ENCODE peak calls at places on chromosomes 16 and 17, in four cellular contexts. F, P, U and H are unnamed samples.

GRCh38 chr16:20073203-20074088 is at the start of gene GPR139:
- DNase-seq in F (peak; percentile 70), P (no peak), U (no peak), H (no peak)

GRCh38 chr17:81436294-81436849 is 41.1 kb downstream of the BAHCC1 start:
- DNase-seq in F (peak; percentile 59), P (no peak), U (no peak), H (no peak)

GRCh38 chr16:47728229-47728628 is 267.1 kb downstream of the PHKB start:
- DNase-seq in F (no peak), P (no peak), U (no peak), H (no peak)

GRCh38 chr16:13957197-13958078 is 37.5 kb downstream of the ERCC4 start:
- DNase-seq in F (peak; percentile 28), P (peak; percentile 97), U (peak; percentile 86), H (no peak)

GRCh38 chr17:2050246-2050866 is 4.5 kb upstream of the HIC1 start:
- DNase-seq in F (peak; percentile 88), P (no peak), U (peak; percentile 51), H (no peak)

GRCh38 chr16:31105677-31106213 is 2.4 kb upstream of the BCKDK start:
- DNase-seq in F (peak; percentile 75), P (no peak), U (no peak), H (peak; percentile 60)

GRCh38 chr16:2196162-2196980 is at the start of gene CASKIN1:
- DNase-seq in F (peak; percentile 81), P (no peak), U (no peak), H (no peak)

GRCh38 chr16:27313422-27314160 is at the start of gene IL4R:
- DNase-seq in F (peak; percentile 73), P (peak; percentile 69), U (peak; percentile 22), H (no peak)

GRCh38 chr16:88678224-88678979 is 7.9 kb downstream of the SNAI3 start:
- DNase-seq in F (no peak), P (no peak), U (no peak), H (no peak)

GRCh38 chr16:4800290-4801041 is 2.0 kb downstream of the ROGDI start:
- DNase-seq in F (no peak), P (no peak), U (no peak), H (no peak)

GRCh38 chr17:35314415-35315216 is 58.8 kb downstream of the SLFN11 start:
- DNase-seq in F (no peak), P (no peak), U (no peak), H (no peak)

GRCh38 chr17:35312346-35312745 is 61.1 kb downstream of the SLFN11 start:
- DNase-seq in F (no peak), P (no peak), U (no peak), H (no peak)

GRCh38 chr17:35313875-35314409 is 59.5 kb downstream of the SLFN11 start:
- DNase-seq in F (no peak), P (no peak), U (no peak), H (no peak)

GRCh38 chr17:35315283-35315682 is 58.1 kb downstream of the SLFN11 start:
- DNase-seq in F (no peak), P (peak; percentile 87), U (no peak), H (no peak)

DNA sequence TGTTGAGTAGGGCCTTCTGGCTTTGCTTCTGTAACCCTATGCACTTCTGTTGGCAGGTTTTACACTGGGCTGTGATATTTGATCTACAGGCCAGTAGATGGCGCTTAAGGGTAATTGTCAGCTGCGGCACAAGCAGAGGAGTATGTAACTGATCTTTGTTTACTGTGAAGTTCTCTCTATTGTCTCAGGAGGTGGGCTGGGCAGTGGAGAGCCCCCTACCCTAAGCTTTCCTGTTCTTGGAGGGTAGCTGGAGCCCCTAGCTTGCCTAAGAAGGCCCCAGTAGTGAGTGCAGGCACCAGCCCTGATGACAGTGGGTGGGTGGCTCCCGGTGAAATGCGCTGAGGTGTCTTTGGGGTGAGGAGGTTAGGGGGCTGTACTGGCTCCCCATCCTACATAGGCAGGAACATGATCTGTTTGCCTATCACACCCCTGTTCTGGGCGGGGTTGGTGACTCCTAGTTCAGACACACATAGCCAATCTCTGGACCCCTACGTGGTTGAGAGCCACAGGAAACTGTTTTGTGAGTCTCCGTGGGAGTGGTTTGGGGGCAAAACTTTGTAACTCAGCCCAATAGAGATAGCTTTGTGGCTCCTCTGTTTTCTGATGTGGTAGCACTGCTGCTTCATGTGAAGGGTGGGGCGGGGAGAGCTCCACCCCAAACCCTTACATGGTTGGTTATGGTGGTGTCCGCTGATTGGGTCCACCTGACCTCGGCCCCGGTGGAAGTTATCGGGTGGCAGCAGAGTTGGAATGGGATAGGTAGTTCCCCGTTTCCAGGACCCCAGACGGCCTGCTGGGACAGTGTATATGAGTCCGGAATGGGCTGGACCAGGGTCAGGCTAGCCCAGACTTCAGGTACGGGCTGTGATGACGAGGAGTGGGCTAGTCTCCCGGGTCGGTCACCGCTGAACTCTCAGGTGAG is 60.4 kb downstream of the SLFN11 start:
- DNase-seq in F (peak; percentile 79), P (peak; percentile 46), U (peak; percentile 37), H (peak; percentile 56)
- H3K9ac ChIP-seq in F (no peak overlapping the region), P (no peak overlapping the region), U (no peak overlapping the region), H (no peak overlapping the region)

GRCh38 chr17:73611630-73612029 is 32.6 kb downstream of the SDK2 start:
- DNase-seq in F (no peak), P (no peak), U (no peak), H (no peak)

GRCh38 chr17:73609078-73609477 is 35.2 kb downstream of the SDK2 start:
- DNase-seq in F (no peak), P (no peak), U (no peak), H (no peak)

GRCh38 chr17:73610331-73610911 is 33.8 kb downstream of the SDK2 start:
- DNase-seq in F (no peak), P (no peak), U (no peak), H (no peak)

GRCh38 chr17:73612074-73612473 is 32.2 kb downstream of the SDK2 start:
- DNase-seq in F (no peak), P (no peak), U (no peak), H (no peak)

DNA sequence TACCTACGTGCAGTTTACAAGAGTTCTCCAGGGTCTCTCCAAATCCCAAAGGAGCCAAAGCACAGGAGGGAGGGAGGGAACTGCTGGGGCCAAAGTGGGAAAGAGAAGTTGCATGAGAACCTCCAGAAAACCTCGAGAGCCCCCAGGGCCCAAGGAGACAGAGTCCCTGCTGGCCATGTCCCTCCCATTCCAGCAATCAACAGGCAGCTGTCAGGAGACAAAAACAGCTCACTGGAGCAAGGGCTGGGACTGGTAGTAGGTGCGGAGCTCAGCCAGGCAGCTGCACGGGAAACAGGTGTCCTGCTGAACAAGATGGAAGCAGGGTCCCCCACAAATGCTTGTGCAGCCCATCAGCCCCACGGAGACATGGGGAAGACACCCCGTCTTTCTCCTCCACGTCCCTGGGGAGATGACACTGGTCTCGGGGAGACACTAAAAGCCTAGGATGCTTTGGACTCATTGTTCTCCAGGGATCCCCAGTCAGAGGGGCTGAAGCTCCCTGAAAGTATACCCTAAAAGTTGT is 34.5 kb downstream of the SDK2 start:
- DNase-seq in F (no peak), P (no peak), U (no peak), H (no peak)
- H3K9ac ChIP-seq in F (no peak overlapping the region), P (no peak overlapping the region), U (no peak overlapping the region), H (no peak overlapping the region)

GRCh38 chr17:44084131-44084538 is 13.6 kb downstream of the G6PC3 start:
- DNase-seq in F (peak; percentile 64), P (no peak), U (no peak), H (no peak)

GRCh38 chr17:44088254-44088653 is 17.7 kb downstream of the G6PC3 start:
- DNase-seq in F (no peak), P (no peak), U (no peak), H (no peak)

GRCh38 chr17:44087319-44087718 is 16.8 kb downstream of the G6PC3 start:
- DNase-seq in F (no peak), P (no peak), U (no peak), H (no peak)

GRCh38 chr17:44084921-44085320 is 14.4 kb downstream of the G6PC3 start:
- DNase-seq in F (peak; percentile 41), P (no peak), U (no peak), H (no peak)

GRCh38 chr17:44086364-44087311 is 16.1 kb downstream of the G6PC3 start:
- DNase-seq in F (peak; percentile 67), P (peak; percentile 88), U (peak; percentile 37), H (no peak)
- H3K9ac ChIP-seq in F (no peak overlapping the region), P (peak overlapping the region; percentile 87), U (peak overlapping the region; percentile 48), H (peak overlapping the region; percentile 76)

GRCh38 chr16:53561101-53561888 is 58.3 kb upstream of the AKTIP start:
- DNase-seq in F (no peak), P (no peak), U (no peak), H (peak; percentile 90)
- H3K9ac ChIP-seq in F (no peak overlapping the region), P (no peak overlapping the region), U (no peak overlapping the region), H (no peak overlapping the region)

GRCh38 chr16:75147968-75148310 is 385 bp upstream of the ZFP1 start:
- DNase-seq in F (no peak), P (no peak), U (no peak), H (no peak)
- H3K9ac ChIP-seq in F (no peak overlapping the region), P (no peak overlapping the region), U (peak overlapping the region; percentile 82), H (no peak overlapping the region)

DNA sequence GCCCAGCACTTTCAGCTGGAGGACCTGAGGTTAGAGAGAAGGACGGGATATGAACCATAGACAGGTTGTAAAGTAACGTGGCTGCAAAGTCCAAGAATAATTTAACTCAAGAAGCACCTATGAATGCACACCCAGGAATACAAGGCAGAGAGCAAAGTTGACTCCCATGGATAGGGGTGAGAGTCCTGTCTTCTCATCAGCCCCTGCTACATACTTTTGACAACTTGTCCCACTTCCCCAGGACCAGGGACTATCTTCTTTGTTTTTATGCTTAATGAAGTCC is 99.8 kb downstream of the XYLT1 start:
- DNase-seq in F (no peak), P (no peak), U (no peak), H (no peak)
- H3K9ac ChIP-seq in F (no peak overlapping the region), P (peak overlapping the region; percentile 25), U (no peak overlapping the region), H (no peak overlapping the region)